ENCODE peak calls at places on chromosomes 2 and 18, in five cellular contexts. I is neural progenitor cell, C is PC-3, J is endothelial cell of umbilical vein, U is H9. H is an unnamed sample.

GRCh38 chr18:71008257-71008656 is 719.4 kb downstream of the SOCS6 start:
- DNase-seq in C (no peak), U (no peak), I (no peak), J (no peak), H (no peak)

GRCh38 chr2:217147751-217148318 is 288.0 kb upstream of the TNP1 start:
- DNase-seq in I (no peak), J (no peak), C (no peak), U (no peak), H (no peak)

GRCh38 chr2:47310801-47311560 is 92.0 kb upstream of the MSH2 start:
- DNase-seq in C (peak; percentile 26), I (peak; percentile 53), J (no peak), U (no peak), H (peak; percentile 65)

GRCh38 chr2:121283670-121284245 is 1.2 kb downstream of the TFCP2L1 start:
- DNase-seq in I (no peak), J (no peak), C (peak; percentile 45), U (no peak), H (peak; percentile 35)

GRCh38 chr2:18626958-18627650 is 37.7 kb upstream of the NT5C1B start:
- DNase-seq in U (no peak), C (no peak), I (no peak), J (no peak), H (no peak)

GRCh38 chr18:78566720-78567119 is 412.9 kb upstream of the SALL3 start:
- DNase-seq in J (no peak), U (no peak), I (no peak), C (no peak), H (no peak)

GRCh38 chr2:218516614-218517013 is 51.5 kb downstream of the USP37 start:
- DNase-seq in C (peak; percentile 34), J (no peak), U (no peak), I (peak; percentile 16), H (no peak)

GRCh38 chr2:85435986-85436835 is 17.7 kb downstream of the SH2D6 start:
- DNase-seq in C (no peak), U (no peak), J (no peak), I (no peak), H (no peak)

GRCh38 chr2:69495008-69495407 is 57.8 kb upstream of the NFU1 start:
- DNase-seq in U (no peak), C (no peak), I (no peak), J (no peak), H (no peak)

GRCh38 chr2:223008162-223008561 is 43.8 kb upstream of the KCNE4 start:
- DNase-seq in J (no peak), I (no peak), U (no peak), C (no peak), H (no peak)

GRCh38 chr2:96163768-96164429 is 18.7 kb upstream of the DUSP2 start:
- DNase-seq in U (no peak), J (no peak), I (no peak), C (no peak), H (no peak)

GRCh38 chr2:119223521-119224390 is at the start of gene STEAP3:
- DNase-seq in I (peak; percentile 91), J (peak; percentile 41), U (peak; percentile 90), C (peak; percentile 82), H (peak; percentile 84)

GRCh38 chr2:18656048-18656447 is 66.7 kb upstream of the NT5C1B start:
- DNase-seq in U (no peak), C (no peak), I (no peak), J (no peak), H (no peak)

GRCh38 chr2:163155279-163155883 is 316.8 kb upstream of the KCNH7 start:
- DNase-seq in J (peak; percentile 59), C (peak; percentile 67), I (peak; percentile 48), U (no peak), H (no peak)

GRCh38 chr2:133812826-133813617 is 244.8 kb upstream of the NCKAP5 start:
- DNase-seq in U (no peak), C (peak; percentile 86), I (no peak), J (peak; percentile 78), H (no peak)

GRCh38 chr2:43349944-43350343 is 123.5 kb upstream of the ZFP36L2 start:
- DNase-seq in I (no peak), J (no peak), U (no peak), C (no peak), H (no peak)

GRCh38 chr2:15641530-15641982 is 49.9 kb downstream of the DDX1 start:
- DNase-seq in C (no peak), J (no peak), U (no peak), I (no peak), H (no peak)

GRCh38 chr2:236688563-236689392 is 119.2 kb downstream of the ACKR3 start:
- DNase-seq in U (no peak), C (no peak), I (peak; percentile 23), J (no peak), H (no peak)

GRCh38 chr2:207142461-207142860 is 23.3 kb downstream of the KLF7 start:
- DNase-seq in C (no peak), I (no peak), U (no peak), J (no peak), H (no peak)

GRCh38 chr2:207139551-207139950 is 26.2 kb downstream of the KLF7 start:
- DNase-seq in J (no peak), U (no peak), C (no peak), I (no peak), H (no peak)

GRCh38 chr2:207143474-207144190 is 22.1 kb downstream of the KLF7 start:
- DNase-seq in J (peak; percentile 91), I (peak; percentile 47), C (no peak), U (peak; percentile 34), H (peak; percentile 52)

GRCh38 chr2:207143131-207143473 is 22.6 kb downstream of the KLF7 start:
- DNase-seq in J (no peak), I (no peak), C (no peak), U (no peak), H (no peak)

GRCh38 chr2:207141381-207141780 is 24.4 kb downstream of the KLF7 start:
- DNase-seq in C (no peak), J (no peak), I (no peak), U (no peak), H (no peak)
- H3K9ac ChIP-seq in C (no peak overlapping the region), J (no peak overlapping the region), I (no peak overlapping the region), U (no peak overlapping the region), H (no peak overlapping the region)

GRCh38 chr2:180046202-180046601 is 39.1 kb upstream of the CWC22 start:
- DNase-seq in J (no peak), C (no peak), U (no peak), I (no peak), H (no peak)
- H3K4me1 ChIP-seq in J (no peaks in the 10 kb centered on the region), C (no peaks in the 10 kb centered on the region), U (no peaks in the 10 kb centered on the region), I (no peaks in the 10 kb centered on the region), H (no peaks in the 10 kb centered on the region)

GRCh38 chr2:64062840-64063239 is 43.6 kb upstream of the VPS54 start:
- DNase-seq in I (no peak), U (no peak), J (peak; percentile 65), C (peak; percentile 70), H (peak; percentile 42)

GRCh38 chr2:64067326-64067725 is 48.1 kb upstream of the VPS54 start:
- DNase-seq in U (no peak), C (no peak), J (no peak), I (no peak), H (no peak)

GRCh38 chr2:64063924-64064331 is 44.7 kb upstream of the VPS54 start:
- DNase-seq in J (peak; percentile 89), I (no peak), C (no peak), U (peak; percentile 58), H (peak; percentile 52)

GRCh38 chr2:64065516-64065915 is 46.3 kb upstream of the VPS54 start:
- DNase-seq in U (no peak), I (no peak), J (no peak), C (no peak), H (no peak)

GRCh38 chr2:64063454-64063853 is 44.2 kb upstream of the VPS54 start:
- DNase-seq in I (no peak), J (peak; percentile 29), C (no peak), U (no peak), H (no peak)
- H3K9ac ChIP-seq in I (no peak overlapping the region), J (peak overlapping the region; percentile 89), C (no peak overlapping the region), U (no peak overlapping the region), H (no peak overlapping the region)

DNA sequence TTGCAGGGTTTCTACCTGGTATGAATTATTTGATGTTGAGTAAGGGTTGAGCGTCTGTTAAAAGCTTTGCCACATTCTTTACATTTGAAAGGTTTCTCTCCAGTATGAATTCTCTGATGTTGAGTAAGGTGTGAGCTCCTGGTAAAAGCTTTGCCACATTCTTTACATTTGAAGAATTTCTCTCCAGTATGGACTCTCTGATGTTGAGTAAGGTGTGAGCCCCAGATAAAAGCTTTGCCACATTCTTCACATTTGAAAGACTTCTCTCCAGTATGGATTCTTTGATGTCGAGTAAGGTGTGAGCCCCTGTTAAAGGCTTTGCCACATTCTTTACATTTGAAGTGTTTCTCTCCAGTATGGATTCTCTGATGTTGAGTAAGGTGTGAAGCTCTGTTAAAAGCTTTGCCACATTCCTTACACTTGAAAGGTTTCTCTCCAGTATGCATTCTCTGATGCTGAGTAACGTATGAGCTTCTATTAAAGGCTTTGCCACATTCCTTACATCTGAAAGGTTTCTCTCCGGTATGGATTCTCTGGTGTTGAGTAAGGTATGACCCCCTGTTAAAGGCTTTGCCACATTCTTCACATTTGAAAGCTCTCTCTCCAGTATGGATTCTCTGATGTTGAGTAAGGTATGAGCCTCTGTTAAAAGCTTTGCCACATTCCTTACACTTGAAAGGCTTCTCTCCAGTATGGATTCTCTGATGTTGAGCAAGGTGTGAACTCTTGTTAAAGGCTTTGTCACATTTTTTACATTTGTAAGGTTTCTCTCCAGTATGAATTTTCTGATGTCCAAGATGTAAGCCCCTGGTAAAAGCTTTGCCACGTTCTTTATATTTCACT is 27.1 kb downstream of the ZNF519 start:
- DNase-seq in C (peak; percentile 26), U (no peak), I (no peak), J (no peak), H (no peak)
- H3K4me1 ChIP-seq in C (no peaks in the 10 kb centered on the region), U (no peaks in the 10 kb centered on the region), I (no peaks in the 10 kb centered on the region), J (no peaks in the 10 kb centered on the region), H (no peaks in the 10 kb centered on the region)

DNA sequence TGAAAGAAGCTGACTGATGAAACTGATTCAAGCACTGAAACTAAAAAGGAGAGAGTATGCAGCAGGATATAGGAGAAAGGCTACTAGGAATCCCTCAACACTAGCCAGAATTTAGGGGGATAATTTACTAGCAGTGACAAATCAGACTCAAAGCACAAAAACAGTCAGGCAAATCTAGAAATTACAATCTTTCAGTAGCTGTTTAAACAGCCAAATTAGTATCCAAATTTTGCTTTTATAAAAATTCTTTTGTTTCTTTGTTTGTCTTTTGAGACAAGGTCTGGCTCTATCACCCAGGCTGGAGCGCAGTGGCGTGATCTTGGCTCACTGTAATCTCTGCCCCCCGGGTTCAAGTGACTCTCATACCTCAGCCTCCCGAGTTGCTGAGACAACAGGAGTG is 52.0 kb upstream of the DTNA start:
- DNase-seq in U (no peak), C (no peak), I (no peak), J (no peak), H (no peak)
- H3K9ac ChIP-seq in U (no peak overlapping the region), C (no peak overlapping the region), I (no peak overlapping the region), J (no peak overlapping the region), H (no peak overlapping the region)

DNA sequence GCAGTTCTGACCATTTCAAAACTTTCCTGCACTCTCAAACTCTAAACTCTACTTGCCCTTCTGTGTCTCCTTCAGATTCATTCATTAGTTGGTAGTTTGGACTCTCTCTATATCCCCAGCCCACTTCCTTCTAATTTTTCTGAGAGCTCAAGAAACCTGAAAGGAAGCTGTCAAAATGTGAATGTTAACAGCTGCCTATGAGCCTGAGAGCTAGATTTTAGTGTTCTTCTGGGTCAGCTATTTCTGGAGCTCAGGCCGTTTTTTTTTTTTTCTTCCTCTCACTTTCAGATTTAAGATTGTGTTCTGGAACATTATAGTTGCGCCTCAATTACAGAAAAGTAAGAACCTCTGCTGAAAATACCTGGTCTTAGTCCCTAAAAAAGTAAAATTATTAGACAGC is 73.1 kb downstream of the RTN4 start:
- DNase-seq in U (no peak), I (no peak), J (no peak), C (no peak), H (no peak)
- H3K4me1 ChIP-seq in U (peaks cover 3% of the 10 kb centered on the region), I (no peaks in the 10 kb centered on the region), J (no peaks in the 10 kb centered on the region), C (peaks cover 35% of the 10 kb centered on the region), H (no peaks in the 10 kb centered on the region)

H was measured in colonic mucosa.